ENCODE peak calls at places on chromosomes 12 and 14, in four cellular contexts. K, Z, G and A are unnamed samples.

GRCh38 chr14:95157987-95158712 is 821 bp upstream of the DICER1 start:
- DNase-seq in K (no peak), Z (no peak), G (no peak), A (peak; percentile 11)

GRCh38 chr14:33786091-33786825 is 164.6 kb downstream of the EGLN3 start:
- DNase-seq in K (no peak), Z (no peak), G (no peak), A (peak; percentile 74)

GRCh38 chr14:22835505-22835904 is 880 bp upstream of the MMP14 start:
- DNase-seq in K (no peak), Z (no peak), G (no peak), A (no peak)

GRCh38 chr12:1360812-1361211 is 233.6 kb downstream of the FBXL14 start:
- DNase-seq in K (peak; percentile 27), Z (no peak), G (no peak), A (no peak)

GRCh38 chr14:36493761-36494160 is 26.3 kb downstream of the NKX2-1 start:
- DNase-seq in K (no peak), Z (no peak), G (no peak), A (no peak)

GRCh38 chr12:122979908-122980191 is 631 bp upstream of the ARL6IP4 start:
- DNase-seq in K (no peak), Z (no peak), G (no peak), A (no peak)

GRCh38 chr14:51595831-51596472 is 55.8 kb upstream of the FRMD6 start:
- DNase-seq in K (no peak), Z (no peak), G (no peak), A (no peak)

GRCh38 chr14:62308316-62308715 is 546.1 kb downstream of the SNAPC1 start:
- DNase-seq in K (no peak), Z (no peak), G (no peak), A (no peak)

GRCh38 chr12:18546399-18546798 is 191.4 kb downstream of the PLCZ1 start:
- DNase-seq in K (no peak), Z (no peak), G (no peak), A (no peak)

GRCh38 chr12:131151558-131152345 is 198.0 kb downstream of the ADGRD1 start:
- DNase-seq in K (no peak), Z (no peak), G (no peak), A (no peak)

GRCh38 chr12:124388679-124389536 is 94.0 kb downstream of the RFLNA start:
- DNase-seq in K (no peak), Z (no peak), G (peak; percentile 78), A (peak; percentile 36)